ENCODE peak calls at places on chromosomes 13 and 19, in seven cellular contexts. S is HepG2, U is IMR-90, R is GM12878, Q is K562, B is A549, T is HCT116. W is an unnamed sample.

GRCh38 chr13:33542309-33543088 is 256.9 kb upstream of the STARD13 start:
- DNase-seq in S (peak; percentile 96), U (peak; percentile 100), R (peak; percentile 94), Q (peak; percentile 85), B (peak; percentile 73), T (peak; percentile 97), W (peak; percentile 95)

GRCh38 chr19:52492201-52492960 is 35.1 kb upstream of the ZNF808 start:
- DNase-seq in S (no peak), U (no peak), R (no peak), Q (peak; percentile 17), B (no peak), T (no peak), W (peak; percentile 94)

GRCh38 chr13:97895383-97895782 is 58.1 kb upstream of the IPO5 start:
- DNase-seq in S (no peak), U (no peak), R (no peak), Q (no peak), B (no peak), T (no peak), W (no peak)

GRCh38 chr13:60482012-60482411 is 85.0 kb downstream of the TDRD3 start:
- DNase-seq in S (no peak), U (peak; percentile 33), R (no peak), Q (no peak), B (no peak), T (no peak), W (no peak)

GRCh38 chr13:41458187-41458938 is 1.0 kb downstream of the RGCC start:
- DNase-seq in S (no peak), U (peak; percentile 46), R (no peak), Q (peak; percentile 24), B (no peak), T (no peak), W (no peak)

GRCh38 chr19:6692027-6692426 is 22.1 kb upstream of the TNFSF14 start:
- DNase-seq in S (no peak), U (no peak), R (no peak), Q (no peak), B (no peak), T (no peak), W (no peak)

GRCh38 chr13:101451641-101452040 is 834 bp upstream of the ITGBL1 start:
- DNase-seq in S (no peak), U (no peak), R (no peak), Q (no peak), B (no peak), T (no peak), W (no peak)

GRCh38 chr13:110499621-110500281 is 61.8 kb downstream of the RAB20 start:
- DNase-seq in S (no peak), U (peak; percentile 50), R (no peak), Q (no peak), B (no peak), T (no peak), W (no peak)

GRCh38 chr19:4184718-4185352 is 2.3 kb downstream of the ANKRD24 start:
- DNase-seq in S (no peak), U (no peak), R (no peak), Q (no peak), B (no peak), T (no peak), W (no peak)

GRCh38 chr19:39398297-39398864 is 7.2 kb downstream of the MED29 start:
- DNase-seq in S (peak; percentile 36), U (peak; percentile 84), R (no peak), Q (no peak), B (peak; percentile 84), T (peak; percentile 69), W (no peak)

GRCh38 chr13:28442872-28443271 is 52.1 kb downstream of the FLT1 start:
- DNase-seq in S (no peak), U (no peak), R (no peak), Q (no peak), B (no peak), T (no peak), W (no peak)

GRCh38 chr13:38862443-38862842 is 128.2 kb downstream of the STOML3 start:
- DNase-seq in S (no peak), U (no peak), R (no peak), Q (no peak), B (no peak), T (no peak), W (no peak)

GRCh38 chr19:46015080-46015960 is 7.5 kb downstream of the PGLYRP1 start:
- DNase-seq in S (no peak), U (no peak), R (no peak), Q (peak; percentile 76), B (peak; percentile 72), T (no peak), W (peak; percentile 93)

GRCh38 chr19:40612831-40613668 is 11.9 kb downstream of the LTBP4 start:
- DNase-seq in S (no peak), U (no peak), R (no peak), Q (peak; percentile 89), B (peak; percentile 71), T (no peak), W (peak; percentile 99)

GRCh38 chr19:49681830-49682229 is 4.8 kb downstream of the PRMT1 start:
- DNase-seq in S (no peak), U (no peak), R (no peak), Q (no peak), B (no peak), T (no peak), W (no peak)

GRCh38 chr19:58400638-58400915 is 5.1 kb downstream of the RNF225 start:
- DNase-seq in S (no peak), U (no peak), R (no peak), Q (no peak), B (no peak), T (no peak), W (no peak)

GRCh38 chr13:111972261-111972780 is 94.6 kb upstream of the SOX1 start:
- DNase-seq in S (no peak), U (no peak), R (no peak), Q (no peak), B (no peak), T (no peak), W (no peak)

GRCh38 chr13:114128624-114129522 is 3.5 kb downstream of the RASA3 start:
- DNase-seq in S (no peak), U (peak; percentile 95), R (peak; percentile 81), Q (peak; percentile 58), B (no peak), T (peak; percentile 72), W (no peak)
- TF ChIP-seq CEBPB in S (no peak), U (peak; percentile 46), R (no peak), Q (no peak), B (no peak), T (no peak), W (no peak)

DNA sequence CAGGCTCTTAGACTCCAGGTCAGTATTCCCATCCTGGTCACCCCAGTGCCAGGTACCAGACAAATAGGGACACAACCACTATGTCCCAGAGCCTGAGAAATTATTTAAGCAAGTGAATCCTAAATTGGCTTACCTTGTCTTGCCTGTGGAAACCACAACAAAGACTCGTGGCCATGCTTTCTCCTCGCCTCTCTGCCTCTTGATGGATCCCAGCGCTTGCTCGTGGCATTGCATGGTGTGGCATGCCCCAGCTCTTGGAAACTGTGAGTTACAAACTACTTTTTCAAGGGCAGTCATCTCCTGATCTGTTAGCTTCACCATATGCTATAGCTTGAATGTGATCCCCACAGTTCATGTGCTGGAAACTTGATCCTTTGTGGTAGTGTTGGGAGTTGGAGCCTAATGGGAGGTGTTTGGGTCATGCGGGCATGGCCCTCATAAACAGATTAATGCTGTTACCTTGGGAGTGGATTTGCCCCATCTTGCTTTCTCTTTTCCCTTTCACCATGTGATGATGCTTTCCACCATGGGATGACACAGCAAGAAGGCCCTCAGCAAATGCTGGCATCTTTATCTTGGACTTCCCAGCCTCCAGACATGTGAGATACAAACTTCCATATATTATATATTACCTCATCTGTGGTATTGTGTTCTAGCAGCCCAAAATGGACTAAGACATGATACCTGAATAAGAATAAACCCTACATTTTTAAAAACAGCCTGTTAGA is 31.2 kb downstream of the SPRYD7 start:
- DNase-seq in S (no peak), U (no peak), R (no peak), Q (no peak), B (no peak), T (no peak), W (no peak)
- TF ChIP-seq CEBPB in S (no peak), U (no peak), R (no peak), Q (no peak), B (no peak), T (no peak), W (no peak)

DNA sequence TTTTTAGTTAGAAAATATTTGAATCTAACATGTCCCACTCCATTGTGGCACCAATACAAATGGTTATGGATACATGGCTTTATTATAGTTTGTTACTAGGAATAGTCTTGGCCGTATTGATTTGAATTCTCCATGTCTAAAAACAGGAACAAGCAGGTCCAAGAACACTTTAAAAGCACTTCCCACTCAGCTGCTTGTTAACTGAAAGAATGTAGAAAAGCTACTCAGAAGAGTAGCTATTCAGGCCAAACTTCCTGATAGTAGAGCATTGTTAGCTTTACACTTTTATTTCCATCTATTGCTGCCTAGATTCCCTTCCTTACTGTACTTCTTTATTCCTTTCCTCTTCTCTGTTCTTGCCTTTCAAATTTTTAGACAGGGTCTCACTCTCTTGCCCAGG is 6.9 kb downstream of the PIBF1 start:
- DNase-seq in S (no peak), U (no peak), R (no peak), Q (no peak), B (no peak), T (no peak), W (no peak)
- TF ChIP-seq CEBPB in S (no peak), U (no peak), R (no peak), Q (no peak), B (no peak), T (no peak), W (no peak)

GRCh38 chr13:46964789-46965527 is 68.1 kb upstream of the HTR2A start:
- DNase-seq in S (no peak), U (peak; percentile 72), R (no peak), Q (no peak), B (no peak), T (no peak), W (no peak)
- TF ChIP-seq CEBPB in S (no peak), U (no peak), R (no peak), Q (no peak), B (no peak), T (no peak), W (no peak)

GRCh38 chr13:19153782-19154450 is 27.7 kb downstream of the TUBA3C start:
- DNase-seq in S (peak; percentile 7), U (no peak), R (no peak), Q (peak; percentile 56), B (no peak), T (no peak), W (no peak)
- TF ChIP-seq CEBPB in S (no peak), U (no peak), R (no peak), Q (no peak), B (no peak), T (no peak), W (no peak)

GRCh38 chr13:76711515-76712182 is 174.6 kb downstream of the KCTD12 start:
- DNase-seq in S (no peak), U (peak; percentile 94), R (no peak), Q (no peak), B (no peak), T (no peak), W (no peak)
- TF ChIP-seq CEBPB in S (no peak), U (no peak), R (no peak), Q (no peak), B (no peak), T (no peak), W (no peak)

GRCh38 chr19:772730-773436 is 22.0 kb downstream of the MISP start:
- DNase-seq in S (no peak), U (no peak), R (no peak), Q (no peak), B (no peak), T (no peak), W (no peak)
- TF ChIP-seq CEBPB in S (no peak), U (no peak), R (no peak), Q (no peak), B (no peak), T (no peak), W (no peak)